ENCODE peak calls at places on chromosomes 1 and 21, in eight cellular contexts. O is GM23248; X is astrocyte; M is AG09309; P is effector memory CD4-positive, alpha-beta T cell; Z is Peyer's patch; G is bronchial epithelial cell; B is HepG2. W is an unnamed sample.

GRCh38 chr1:168260393-168260792 is 20.3 kb upstream of the TBX19 start:
- DNase-seq in Z (no peak), M (no peak), G (no peak), X (no peak), O (no peak), P (no peak), B (no peak), W (no peak)

GRCh38 chr1:36183309-36183856 is 27.4 kb downstream of the MAP7D1 start:
- DNase-seq in B (no peak), P (no peak), Z (no peak), G (peak), O (no peak), M (no peak), X (no peak), W (peak)

GRCh38 chr1:219317762-219318353 is 144.2 kb downstream of the LYPLAL1 start:
- DNase-seq in X (no peak), M (no peak), Z (no peak), B (peak), G (no peak), O (no peak), P (no peak), W (no peak)

GRCh38 chr1:184272178-184272866 is 114.5 kb upstream of the C1orf21 start:
- DNase-seq in P (no peak), O (peak), Z (no peak), B (no peak), G (no peak), X (peak), M (no peak), W (no peak)

GRCh38 chr1:108830119-108831008 is 26.5 kb downstream of the AKNAD1 start:
- DNase-seq in G (peak), P (no peak), X (peak), O (peak), B (peak), M (peak), Z (peak), W (peak)

GRCh38 chr21:17003221-17003620 is 509.6 kb upstream of the CXADR start:
- DNase-seq in Z (no peak), X (peak), M (peak), P (no peak), B (no peak), O (peak), G (peak), W (peak)

GRCh38 chr1:24874611-24875225 is 55.4 kb downstream of the RUNX3 start:
- DNase-seq in B (no peak), O (no peak), Z (peak), P (no peak), X (no peak), G (peak), M (no peak), W (no peak)

GRCh38 chr1:229803601-229804217 is 177.7 kb downstream of the URB2 start:
- DNase-seq in X (no peak), P (no peak), O (no peak), Z (no peak), M (no peak), B (no peak), G (peak), W (no peak)

GRCh38 chr21:17921579-17922530 is 102.7 kb upstream of the C21orf91 start:
- DNase-seq in P (no peak), M (peak), Z (no peak), X (peak), B (no peak), G (peak), O (peak), W (peak)

GRCh38 chr1:231050395-231050794 is 10.3 kb upstream of the FAM89A start:
- DNase-seq in P (no peak), Z (no peak), M (no peak), X (no peak), G (no peak), O (no peak), B (no peak), W (no peak)

GRCh38 chr1:68120136-68120791 is 69.8 kb upstream of the DIRAS3 start:
- DNase-seq in P (no peak), O (peak), Z (peak), G (peak), M (peak), B (peak), X (peak), W (peak)

GRCh38 chr1:196178083-196178635 is 430.1 kb downstream of the KCNT2 start:
- DNase-seq in B (no peak), P (no peak), Z (no peak), X (peak), G (peak), O (no peak), M (no peak), W (peak)

GRCh38 chr1:175277778-175278177 is 85.2 kb upstream of the KIAA0040 start:
- DNase-seq in O (no peak), G (no peak), Z (no peak), M (no peak), B (no peak), P (no peak), X (no peak), W (no peak)

GRCh38 chr21:38211321-38211720 is 45.5 kb upstream of the KCNJ15 start:
- DNase-seq in O (no peak), G (no peak), B (no peak), Z (no peak), X (no peak), P (no peak), M (no peak), W (no peak)

GRCh38 chr1:59013928-59014279 is 230.1 kb upstream of the JUN start:
- DNase-seq in P (no peak), M (no peak), Z (no peak), B (no peak), G (no peak), O (no peak), X (no peak), W (no peak)
- H3K4me3 ChIP-seq in P (no peak), M (no peak), Z (no peak), B (no peak), G (no peak), O (peak), X (no peak), W (no peak)

GRCh38 chr21:34925597-34925996 is 123.5 kb downstream of the RUNX1 start:
- DNase-seq in M (no peak), O (no peak), Z (no peak), P (no peak), G (no peak), X (no peak), B (no peak), W (no peak)
- H3K4me3 ChIP-seq in M (no peak), O (no peak), Z (no peak), P (no peak), G (no peak), X (no peak), B (no peak), W (no peak)

DNA sequence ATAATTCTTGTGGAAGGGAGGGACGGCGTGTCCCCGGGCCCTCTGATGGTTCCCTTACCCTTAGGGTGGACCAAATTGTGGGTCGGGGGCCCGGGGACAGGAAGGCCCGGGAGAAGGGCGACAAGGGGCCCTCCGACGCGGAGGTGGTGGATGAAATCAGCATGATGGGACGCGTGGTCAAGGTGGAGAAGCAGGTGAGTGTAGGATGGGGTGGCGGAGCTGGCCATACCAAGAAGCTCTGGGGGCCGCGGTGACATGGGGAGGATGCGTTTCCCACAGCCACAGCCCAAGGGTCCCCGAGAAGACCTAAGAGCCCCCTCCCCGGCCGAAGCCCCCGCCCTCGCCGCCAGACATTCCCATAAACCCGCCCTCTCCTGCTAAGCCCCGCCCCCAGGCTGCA is 24.6 kb downstream of the CITED4 start:
- DNase-seq in G (no peak), P (no peak), O (no peak), B (no peak), X (no peak), M (no peak), Z (no peak), W (no peak)
- H3K4me3 ChIP-seq in G (no peak), P (no peak), O (no peak), B (no peak), X (no peak), M (no peak), Z (no peak), W (no peak)

DNA sequence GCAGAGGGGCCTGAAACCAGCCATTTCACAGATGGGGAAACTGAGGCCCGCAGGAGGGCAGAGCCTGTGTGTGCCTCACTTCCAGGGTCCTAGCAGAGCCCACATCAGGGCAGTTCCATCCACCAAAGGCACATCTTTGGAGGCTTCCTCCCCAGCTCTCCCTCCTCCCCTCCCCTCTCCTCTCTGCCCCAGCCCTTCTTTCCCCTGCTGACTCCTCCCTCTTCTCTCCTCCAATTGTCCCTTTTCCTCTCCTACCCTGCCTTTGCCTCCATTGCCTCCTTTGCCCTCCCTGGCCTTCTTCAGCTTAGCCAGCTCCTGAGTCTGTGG is 56.6 kb downstream of the TMEM53 start:
- DNase-seq in P (no peak), B (no peak), O (no peak), Z (no peak), X (no peak), G (no peak), M (no peak), W (no peak)
- H3K4me3 ChIP-seq in P (no peak), B (no peak), O (peak), Z (no peak), X (no peak), G (no peak), M (peak), W (peak)

GRCh38 chr21:45983981-45984551 is 2.5 kb downstream of the COL6A1 start:
- DNase-seq in G (no peak), X (no peak), P (no peak), O (peak), B (no peak), M (no peak), Z (no peak), W (peak)
- H3K4me3 ChIP-seq in G (no peak), X (peak), P (no peak), O (peak), B (no peak), M (peak), Z (peak), W (peak)

GRCh38 chr1:8424539-8425116 is 106.7 kb downstream of the SLC45A1 start:
- DNase-seq in P (peak), O (no peak), G (peak), B (no peak), Z (peak), X (no peak), M (no peak), W (no peak)

GRCh38 chr1:8427493-8427892 is 109.6 kb downstream of the SLC45A1 start:
- DNase-seq in Z (no peak), O (no peak), P (no peak), M (no peak), B (no peak), X (peak), G (no peak), W (no peak)

GRCh38 chr1:8425150-8425780 is 107.4 kb downstream of the SLC45A1 start:
- DNase-seq in M (no peak), P (no peak), B (no peak), G (no peak), X (no peak), O (no peak), Z (no peak), W (no peak)

GRCh38 chr1:8426996-8427395 is 109.1 kb downstream of the SLC45A1 start:
- DNase-seq in G (no peak), P (no peak), M (no peak), Z (no peak), O (no peak), X (no peak), B (no peak), W (no peak)

GRCh38 chr1:8425781-8426161 is 107.9 kb downstream of the SLC45A1 start:
- DNase-seq in X (no peak), B (no peak), G (no peak), Z (no peak), M (no peak), P (no peak), O (no peak), W (no peak)
- H3K4me3 ChIP-seq in X (no peak), B (no peak), G (no peak), Z (no peak), M (no peak), P (no peak), O (no peak), W (no peak)

GRCh38 chr1:161084205-161084988 is 5.0 kb downstream of the NECTIN4 start:
- DNase-seq in B (no peak), O (no peak), P (no peak), G (peak), X (peak), Z (no peak), M (no peak), W (no peak)
- H3K4me3 ChIP-seq in B (no peak), O (no peak), P (no peak), G (no peak), X (no peak), Z (no peak), M (no peak), W (no peak)

GRCh38 chr1:201889092-201889968 is 632 bp downstream of the SHISA4 start:
- DNase-seq in Z (no peak), G (no peak), O (no peak), B (no peak), M (no peak), X (no peak), P (no peak), W (no peak)
- H3K4me3 ChIP-seq in Z (peak), G (peak), O (peak), B (peak), M (peak), X (peak), P (peak), W (peak)